ENCODE peak calls at places on chromosomes 7 and 10, in six cellular contexts. U is fibroblast of mammary gland; K is epithelial cell of proximal tubule; I is neural crest cell; A is CD4-positive, alpha-beta T cell; W is GM12865. C is an unnamed sample.
A peak's percentile ranks its signal among the peaks of the same experiment; 100 is the strongest.

GRCh38 chr10:69409968-69410367 is 6.8 kb downstream of the TACR2 start:
- DNase-seq in A (no peak), I (no peak), U (peak; percentile 79), W (peak; percentile 77), K (no peak), C (no peak)

GRCh38 chr7:18162653-18163052 is 135.0 kb upstream of the PRPS1L1 start:
- DNase-seq in A (no peak), K (no peak), W (no peak), I (no peak), U (no peak), C (no peak)

GRCh38 chr7:29177963-29178612 is 16.5 kb upstream of the CHN2 start:
- DNase-seq in K (no peak), U (peak; percentile 36), A (no peak), I (no peak), W (no peak), C (no peak)

GRCh38 chr10:19904202-19904661 is 88.0 kb downstream of the PLXDC2 start:
- DNase-seq in I (no peak), U (peak; percentile 24), A (no peak), K (no peak), W (peak; percentile 69), C (no peak)

GRCh38 chr10:8279598-8279997 is 225.1 kb downstream of the GATA3 start:
- DNase-seq in I (no peak), A (no peak), W (no peak), U (no peak), K (no peak), C (no peak)

GRCh38 chr10:127968659-127969058 is 61.8 kb downstream of the PTPRE start:
- DNase-seq in I (no peak), U (no peak), W (no peak), K (no peak), A (no peak), C (no peak)

GRCh38 chr7:33421384-33421783 is 292.0 kb downstream of the BBS9 start:
- DNase-seq in U (peak; percentile 54), W (no peak), K (no peak), A (no peak), I (no peak), C (no peak)

GRCh38 chr10:110876000-110876399 is 4.3 kb downstream of the PDCD4 start:
- DNase-seq in A (no peak), I (no peak), K (no peak), W (peak; percentile 15), U (no peak), C (no peak)

GRCh38 chr10:88152720-88153119 is 289.3 kb downstream of the PTEN start:
- DNase-seq in U (peak; percentile 99), I (no peak), K (peak; percentile 93), W (peak; percentile 90), A (no peak), C (no peak)

GRCh38 chr7:150879345-150879744 is 27.0 kb downstream of the AOC1 start:
- DNase-seq in U (peak; percentile 43), A (no peak), K (no peak), W (no peak), I (no peak), C (no peak)

GRCh38 chr10:79127151-79127961 is 58.6 kb downstream of the ZMIZ1 start:
- DNase-seq in W (no peak), K (no peak), U (peak; percentile 87), A (no peak), I (no peak), C (peak; percentile 32)

GRCh38 chr7:37218956-37219355 is 229.7 kb downstream of the ELMO1 start:
- DNase-seq in W (no peak), I (no peak), U (no peak), K (no peak), A (no peak), C (no peak)

GRCh38 chr10:102642553-102643345 is 1.5 kb upstream of the TRIM8 start:
- DNase-seq in I (peak; percentile 35), U (peak; percentile 62), W (peak; percentile 52), A (peak; percentile 32), K (no peak), C (peak; percentile 37)

GRCh38 chr7:94472608-94473007 is 37.0 kb upstream of the CASD1 start:
- DNase-seq in U (no peak), W (no peak), K (no peak), I (no peak), A (no peak), C (no peak)

GRCh38 chr7:44936322-44936721 is 42.5 kb downstream of the MYO1G start:
- DNase-seq in K (no peak), U (no peak), A (no peak), I (no peak), W (peak; percentile 55), C (no peak)

GRCh38 chr7:44183386-44183785 is 5.9 kb downstream of the GCK start:
- DNase-seq in K (no peak), A (no peak), I (no peak), W (no peak), U (no peak), C (no peak)

GRCh38 chr7:112069879-112070321 is 136.3 kb downstream of the DOCK4 start:
- DNase-seq in U (peak; percentile 33), I (no peak), A (no peak), K (no peak), W (no peak), C (no peak)

GRCh38 chr10:98307916-98308315 is 39.9 kb upstream of the LOXL4 start:
- DNase-seq in K (no peak), U (no peak), I (no peak), A (no peak), W (no peak), C (no peak)

GRCh38 chr7:149772821-149773425 is 465 bp downstream of the ZNF467 start:
- DNase-seq in W (no peak), K (no peak), U (no peak), A (no peak), I (no peak), C (peak; percentile 36)

GRCh38 chr10:4767033-4767814 is 58.8 kb upstream of the AKR1E2 start:
- DNase-seq in A (no peak), I (no peak), W (no peak), K (no peak), U (peak; percentile 83), C (no peak)

GRCh38 chr10:44830022-44830421 is 81.1 kb upstream of the TMEM72 start:
- DNase-seq in K (no peak), U (peak; percentile 45), A (no peak), W (no peak), I (no peak), C (no peak)

GRCh38 chr7:29609162-29610030 is 45.8 kb downstream of the PRR15 start:
- DNase-seq in W (peak; percentile 33), A (no peak), K (peak; percentile 16), U (peak; percentile 79), I (no peak), C (no peak)

GRCh38 chr7:81013036-81013435 is 94.2 kb upstream of the SEMA3C start:
- DNase-seq in A (no peak), I (no peak), U (peak; percentile 78), W (no peak), K (peak; percentile 68), C (no peak)

GRCh38 chr10:69633673-69634635 is 3.9 kb downstream of the FAM241B start:
- DNase-seq in A (no peak), K (no peak), U (no peak), W (no peak), I (no peak), C (no peak)

GRCh38 chr7:27774717-27775328 is 34.9 kb downstream of the TAX1BP1 start:
- DNase-seq in W (no peak), K (peak; percentile 9), A (no peak), I (no peak), U (peak; percentile 64), C (no peak)

DNA sequence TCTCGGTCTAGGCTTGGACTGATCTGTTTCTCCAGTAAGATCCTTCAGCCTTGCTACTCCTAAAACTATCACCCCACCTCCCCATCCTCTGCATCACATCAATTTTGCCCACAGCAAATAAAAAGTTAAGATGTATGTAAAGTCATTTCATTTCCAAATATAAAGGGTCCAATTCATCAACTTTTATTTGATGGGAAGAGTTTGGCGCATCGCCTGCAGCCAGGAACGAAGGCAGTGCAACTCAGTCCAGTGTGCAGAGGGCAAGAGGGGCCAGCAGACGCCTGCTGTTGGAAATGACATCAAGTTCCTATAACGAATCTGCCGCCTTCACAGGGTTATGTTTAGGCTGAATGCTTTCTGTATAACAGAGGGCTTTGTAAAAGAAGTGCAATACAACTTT is 97.0 kb downstream of the SVIL start:
- DNase-seq in A (no peak), W (no peak), U (no peak), K (no peak), I (no peak), C (no peak)
- TF ChIP-seq CTCF in A (no peak), W (no peak), U (no peak), K (no peak), I (no peak), C (no peak)

GRCh38 chr10:89814278-89814677 is 112.9 kb downstream of the KIF20B start:
- DNase-seq in K (no peak), I (no peak), W (no peak), A (no peak), U (no peak), C (no peak)

GRCh38 chr10:89813546-89813945 is 112.2 kb downstream of the KIF20B start:
- DNase-seq in W (no peak), K (no peak), A (no peak), I (no peak), U (no peak), C (no peak)

GRCh38 chr10:89810908-89811515 is 109.6 kb downstream of the KIF20B start:
- DNase-seq in W (no peak), K (no peak), A (no peak), U (no peak), I (no peak), C (no peak)

DNA sequence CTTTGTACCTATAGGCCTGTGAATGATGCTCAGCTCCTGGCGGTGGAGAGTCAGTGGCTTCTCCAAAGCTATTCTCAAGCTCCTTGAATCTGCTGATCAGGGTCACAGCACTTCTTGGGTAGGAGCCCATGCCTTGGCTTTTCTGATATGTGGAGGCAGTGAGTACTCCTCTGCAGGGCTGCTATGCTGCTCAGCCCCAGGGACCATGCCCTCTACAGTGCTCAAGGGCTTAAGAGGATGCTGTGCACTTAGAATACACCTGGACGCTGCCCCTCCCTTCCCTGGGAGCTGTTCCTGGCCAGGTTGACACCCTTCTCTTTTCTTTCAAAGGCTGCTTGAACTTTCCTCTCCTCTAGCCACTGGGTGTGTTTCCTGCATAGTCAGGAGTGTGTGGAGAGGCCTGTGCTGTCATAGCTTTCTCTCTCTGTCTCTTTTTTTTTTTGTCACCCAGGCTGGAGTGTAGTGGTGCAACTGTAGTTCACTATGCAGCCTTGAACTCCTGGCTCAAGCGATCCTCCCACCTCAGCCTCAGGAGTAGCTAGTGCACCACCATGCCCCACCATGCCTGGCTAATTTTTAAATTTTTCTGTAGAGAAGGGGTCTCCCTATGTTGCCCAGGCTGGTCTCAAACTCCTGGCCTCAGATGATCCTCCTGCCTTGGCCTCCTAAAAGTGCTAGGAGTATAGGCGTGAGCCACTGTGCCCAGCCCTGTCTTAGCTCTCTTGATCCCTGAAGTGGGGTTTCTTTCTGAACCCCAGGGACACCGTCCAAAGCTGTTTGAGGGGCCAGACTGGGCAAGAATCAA is 113.9 kb downstream of the KIF20B start:
- DNase-seq in U (no peak), W (no peak), K (no peak), I (no peak), A (no peak), C (no peak)
- TF ChIP-seq CTCF in U (no peak), W (no peak), K (no peak), I (no peak), A (no peak), C (no peak)

GRCh38 chr10:93386496-93387369 is 95.4 kb downstream of the MYOF start:
- DNase-seq in A (no peak), K (no peak), U (peak; percentile 62), I (no peak), W (peak; percentile 11), C (no peak)
- TF ChIP-seq CTCF in A (no peak), K (no peak), U (no peak), I (no peak), W (no peak), C (no peak)

GRCh38 chr7:354597-355470 is 64.9 kb downstream of the FOXL3 start:
- DNase-seq in W (no peak), K (no peak), U (no peak), I (no peak), A (no peak), C (no peak)
- TF ChIP-seq CTCF in W (no peak), K (no peak), U (no peak), I (no peak), A (no peak), C (no peak)

C was measured in progenitor cell of endocrine pancreas.